ENCODE peak calls at places on chromosomes 6 and 20, in ten cellular contexts. One of them, this sample, is unnamed.

GRCh38 chr6:144993870-144994269 is 708.7 kb downstream of the UTRN start:
- DNase-seq in heart right ventricle: no peak
- DNase-seq in T-helper 1 cell: no peak
- DNase-seq in GM10248: no peak
- DNase-seq in stimulated activated CD8-positive, alpha-beta memory T cell treated with anti-CD3 and anti-CD28 coated beads, Interleukin-15, amount 100 ng/mL, for 24 hours: no peak
- DNase-seq in tibial artery: no peak
- DNase-seq in activated CD8-positive, alpha-beta memory T cell treated with anti-CD3 and anti-CD28 coated beads for 4 hours: no peak
- DNase-seq in ovary: no peak
- DNase-seq in anterior cingulate cortex: no peak
- DNase-seq in stimulated activated CD4-positive, alpha-beta T cell treated with anti-CD3 and anti-CD28 coated beads, Interleukin-15, amount 100 ng/mL, for 1 hour: no peak
- DNase-seq in this sample: no peak

GRCh38 chr20:25246182-25246943 is 1.5 kb upstream of the PYGB start:
- DNase-seq in heart right ventricle: no peak
- DNase-seq in T-helper 1 cell: no peak
- DNase-seq in GM10248: no peak
- DNase-seq in stimulated activated CD8-positive, alpha-beta memory T cell treated with anti-CD3 and anti-CD28 coated beads, Interleukin-15, amount 100 ng/mL, for 24 hours: no peak
- DNase-seq in tibial artery: no peak
- DNase-seq in activated CD8-positive, alpha-beta memory T cell treated with anti-CD3 and anti-CD28 coated beads for 4 hours: no peak
- DNase-seq in ovary: no peak
- DNase-seq in anterior cingulate cortex: no peak
- DNase-seq in stimulated activated CD4-positive, alpha-beta T cell treated with anti-CD3 and anti-CD28 coated beads, Interleukin-15, amount 100 ng/mL, for 1 hour: no peak
- DNase-seq in this sample: no peak

GRCh38 chr6:159464827-159465226 is 228.2 kb downstream of the SOD2 start:
- DNase-seq in heart right ventricle: no peak
- DNase-seq in T-helper 1 cell: no peak
- DNase-seq in GM10248: no peak
- DNase-seq in stimulated activated CD8-positive, alpha-beta memory T cell treated with anti-CD3 and anti-CD28 coated beads, Interleukin-15, amount 100 ng/mL, for 24 hours: no peak
- DNase-seq in tibial artery: no peak
- DNase-seq in activated CD8-positive, alpha-beta memory T cell treated with anti-CD3 and anti-CD28 coated beads for 4 hours: no peak
- DNase-seq in ovary: no peak
- DNase-seq in anterior cingulate cortex: no peak
- DNase-seq in stimulated activated CD4-positive, alpha-beta T cell treated with anti-CD3 and anti-CD28 coated beads, Interleukin-15, amount 100 ng/mL, for 1 hour: no peak
- DNase-seq in this sample: no peak

GRCh38 chr6:163253556-163254213 is 160.8 kb upstream of the QKI start:
- DNase-seq in heart right ventricle: no peak
- DNase-seq in T-helper 1 cell: no peak
- DNase-seq in GM10248: no peak
- DNase-seq in stimulated activated CD8-positive, alpha-beta memory T cell treated with anti-CD3 and anti-CD28 coated beads, Interleukin-15, amount 100 ng/mL, for 24 hours: no peak
- DNase-seq in tibial artery: no peak
- DNase-seq in activated CD8-positive, alpha-beta memory T cell treated with anti-CD3 and anti-CD28 coated beads for 4 hours: no peak
- DNase-seq in ovary: no peak
- DNase-seq in anterior cingulate cortex: no peak
- DNase-seq in stimulated activated CD4-positive, alpha-beta T cell treated with anti-CD3 and anti-CD28 coated beads, Interleukin-15, amount 100 ng/mL, for 1 hour: no peak
- DNase-seq in this sample: no peak

GRCh38 chr6:103800131-103800670 is 1059.5 kb downstream of the HACE1 start:
- DNase-seq in heart right ventricle: no peak
- DNase-seq in T-helper 1 cell: no peak
- DNase-seq in GM10248: no peak
- DNase-seq in stimulated activated CD8-positive, alpha-beta memory T cell treated with anti-CD3 and anti-CD28 coated beads, Interleukin-15, amount 100 ng/mL, for 24 hours: no peak
- DNase-seq in tibial artery: no peak
- DNase-seq in activated CD8-positive, alpha-beta memory T cell treated with anti-CD3 and anti-CD28 coated beads for 4 hours: no peak
- DNase-seq in ovary: no peak
- DNase-seq in anterior cingulate cortex: no peak
- DNase-seq in stimulated activated CD4-positive, alpha-beta T cell treated with anti-CD3 and anti-CD28 coated beads, Interleukin-15, amount 100 ng/mL, for 1 hour: no peak
- DNase-seq in this sample: no peak

GRCh38 chr6:25028346-25028745 is 92.6 kb upstream of the RIPOR2 start:
- DNase-seq in heart right ventricle: no peak
- DNase-seq in T-helper 1 cell: no peak
- DNase-seq in GM10248: no peak
- DNase-seq in stimulated activated CD8-positive, alpha-beta memory T cell treated with anti-CD3 and anti-CD28 coated beads, Interleukin-15, amount 100 ng/mL, for 24 hours: no peak
- DNase-seq in tibial artery: no peak
- DNase-seq in activated CD8-positive, alpha-beta memory T cell treated with anti-CD3 and anti-CD28 coated beads for 4 hours: no peak
- DNase-seq in ovary: no peak
- DNase-seq in anterior cingulate cortex: no peak
- DNase-seq in stimulated activated CD4-positive, alpha-beta T cell treated with anti-CD3 and anti-CD28 coated beads, Interleukin-15, amount 100 ng/mL, for 1 hour: no peak
- DNase-seq in this sample: no peak

GRCh38 chr20:14673164-14673563 is 335.8 kb upstream of the FLRT3 start:
- DNase-seq in heart right ventricle: no peak
- DNase-seq in T-helper 1 cell: no peak
- DNase-seq in GM10248: no peak
- DNase-seq in stimulated activated CD8-positive, alpha-beta memory T cell treated with anti-CD3 and anti-CD28 coated beads, Interleukin-15, amount 100 ng/mL, for 24 hours: no peak
- DNase-seq in tibial artery: no peak
- DNase-seq in activated CD8-positive, alpha-beta memory T cell treated with anti-CD3 and anti-CD28 coated beads for 4 hours: no peak
- DNase-seq in ovary: no peak
- DNase-seq in anterior cingulate cortex: no peak
- DNase-seq in stimulated activated CD4-positive, alpha-beta T cell treated with anti-CD3 and anti-CD28 coated beads, Interleukin-15, amount 100 ng/mL, for 1 hour: no peak
- DNase-seq in this sample: no peak

GRCh38 chr20:48722737-48723191 is 105.0 kb downstream of the PREX1 start:
- DNase-seq in heart right ventricle: no peak
- DNase-seq in T-helper 1 cell: no peak
- DNase-seq in GM10248: no peak
- DNase-seq in stimulated activated CD8-positive, alpha-beta memory T cell treated with anti-CD3 and anti-CD28 coated beads, Interleukin-15, amount 100 ng/mL, for 24 hours: no peak
- DNase-seq in tibial artery: peak; percentile 90
- DNase-seq in activated CD8-positive, alpha-beta memory T cell treated with anti-CD3 and anti-CD28 coated beads for 4 hours: no peak
- DNase-seq in ovary: no peak
- DNase-seq in anterior cingulate cortex: no peak
- DNase-seq in stimulated activated CD4-positive, alpha-beta T cell treated with anti-CD3 and anti-CD28 coated beads, Interleukin-15, amount 100 ng/mL, for 1 hour: no peak
- DNase-seq in this sample: no peak